ENCODE peak calls at places on chromosomes 12 and 14, in nine cellular contexts. J is upper lobe of left lung, R is neural progenitor cell, N is cardiac fibroblast, Q is nephron progenitor cell, H is astrocyte of the spinal cord, E is left ventricle myocardium inferior, D is glutamatergic neuron, G is spleen. C is an unnamed sample.

GRCh38 chr14:87615822-87616679 is 376.9 kb downstream of the GALC start:
- DNase-seq in E (peak), G (no peak), H (peak), R (peak), D (peak), Q (peak), J (no peak), N (peak), C (peak)

GRCh38 chr14:101836131-101836530 is 74.6 kb downstream of the PPP2R5C start:
- DNase-seq in E (peak), H (peak), G (no peak), R (no peak), D (no peak), N (peak), Q (no peak), J (no peak), C (no peak)

GRCh38 chr14:75752907-75753594 is 92.0 kb downstream of the TTLL5 start:
- DNase-seq in H (peak), G (no peak), E (no peak), Q (no peak), J (no peak), N (peak), R (no peak), D (no peak), C (no peak)

GRCh38 chr14:46250113-46250703 is 401.4 kb downstream of the RPL10L start:
- DNase-seq in J (no peak), N (peak), G (no peak), Q (no peak), E (no peak), H (peak), R (peak), D (no peak), C (no peak)

GRCh38 chr14:104168603-104169002 is 30.2 kb downstream of the KIF26A start:
- DNase-seq in G (no peak), N (no peak), E (no peak), R (no peak), D (no peak), J (no peak), Q (no peak), H (no peak), C (no peak)

GRCh38 chr12:12072064-12072760 is 1.5 kb downstream of the BCL2L14 start:
- DNase-seq in J (peak), Q (no peak), N (no peak), G (peak), H (no peak), D (no peak), R (no peak), E (no peak), C (no peak)

GRCh38 chr12:49174218-49174617 is 14.7 kb downstream of the TUBA1A start:
- DNase-seq in E (no peak), Q (no peak), D (no peak), H (no peak), N (no peak), J (no peak), R (no peak), G (no peak), C (no peak)

GRCh38 chr12:114414031-114414865 is 8.3 kb upstream of the TBX5 start:
- DNase-seq in D (peak), H (no peak), R (peak), J (peak), E (no peak), G (no peak), Q (no peak), N (no peak), C (no peak)

GRCh38 chr12:93197067-93197593 is 180.6 kb upstream of the NUDT4 start:
- DNase-seq in N (peak), Q (no peak), J (no peak), H (no peak), G (no peak), R (no peak), D (no peak), E (no peak), C (no peak)

GRCh38 chr12:3123729-3124128 is 46.5 kb downstream of the TSPAN9 start:
- DNase-seq in D (no peak), H (peak), J (no peak), N (peak), Q (no peak), R (no peak), G (no peak), E (no peak), C (no peak)

GRCh38 chr12:120361506-120362208 is 7.3 kb downstream of the MSI1 start:
- DNase-seq in Q (peak), R (peak), N (peak), H (peak), G (no peak), D (peak), E (peak), J (peak), C (peak)

GRCh38 chr14:34179723-34180122 is 228.8 kb upstream of the EGLN3 start:
- DNase-seq in J (no peak), E (no peak), D (no peak), H (no peak), R (no peak), Q (no peak), G (no peak), N (no peak), C (no peak)

GRCh38 chr12:40618621-40619020 is 73.6 kb upstream of the CNTN1 start:
- DNase-seq in J (no peak), G (no peak), N (no peak), H (no peak), Q (no peak), E (no peak), D (no peak), R (no peak), C (no peak)

DNA sequence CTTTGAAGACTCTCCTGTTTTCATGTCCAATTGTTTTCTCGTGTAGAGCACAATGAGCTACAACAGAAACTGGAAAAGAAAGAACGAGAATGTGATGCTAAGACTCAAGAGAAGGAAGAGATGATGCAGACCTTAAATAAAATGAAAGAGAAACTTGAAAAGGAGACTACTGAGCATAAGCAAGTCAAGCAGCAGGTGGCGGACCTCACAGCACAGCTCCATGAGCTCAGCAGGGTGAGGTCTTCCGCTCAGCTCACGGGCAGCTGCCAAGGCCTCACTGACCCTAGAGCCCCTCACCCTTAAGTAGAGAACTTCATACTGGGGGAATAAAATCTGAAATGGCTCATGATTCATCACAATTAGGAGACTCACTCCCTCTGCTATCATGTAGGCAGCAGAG is 134.7 kb downstream of the GPR135 start:
- DNase-seq in G (no peak), R (no peak), H (peak), D (no peak), E (no peak), Q (no peak), N (peak), J (no peak), C (no peak)
- TF ChIP-seq CTCF in G (no peak), R (no peak), H (no peak), D (no peak), E (peak), Q (no peak), N (no peak), J (no peak), C (no peak)

DNA sequence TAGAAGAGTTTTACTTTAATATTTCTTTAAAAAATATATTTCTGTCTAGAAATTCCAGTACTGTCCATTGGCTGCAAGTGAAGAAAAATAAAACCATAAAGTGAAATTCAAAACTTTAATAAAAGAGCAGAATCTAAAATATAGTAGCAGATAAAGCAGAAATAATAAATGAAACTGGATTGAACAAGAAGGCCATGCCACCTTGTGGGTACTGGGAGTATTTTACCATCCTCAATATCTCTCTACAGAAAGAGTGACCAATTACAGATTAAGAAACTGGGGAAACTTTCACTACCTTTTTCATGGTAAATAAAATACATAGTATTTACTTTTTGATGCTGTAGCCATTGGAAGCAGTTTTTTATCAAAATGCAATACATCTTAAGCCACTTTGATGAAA is 220.5 kb downstream of the BCAT1 start:
- DNase-seq in N (peak), G (no peak), H (peak), D (no peak), J (no peak), E (no peak), Q (no peak), R (peak), C (no peak)
- TF ChIP-seq CTCF in N (peak), G (no peak), H (peak), D (peak), J (peak), E (peak), Q (peak), R (peak), C (peak)

GRCh38 chr12:75823475-75823874 is 208.1 kb downstream of the PHLDA1 start:
- DNase-seq in J (no peak), H (peak), R (no peak), G (no peak), D (no peak), Q (no peak), N (no peak), E (no peak), C (no peak)

GRCh38 chr12:75816892-75817291 is 214.7 kb downstream of the PHLDA1 start:
- DNase-seq in J (no peak), N (peak), H (peak), G (no peak), Q (no peak), R (no peak), D (no peak), E (no peak), C (no peak)

GRCh38 chr12:75819512-75819911 is 212.1 kb downstream of the PHLDA1 start:
- DNase-seq in H (no peak), N (no peak), R (no peak), E (no peak), Q (no peak), D (no peak), G (no peak), J (no peak), C (no peak)

GRCh38 chr12:75818863-75819262 is 212.7 kb downstream of the PHLDA1 start:
- DNase-seq in G (no peak), R (no peak), J (no peak), N (no peak), Q (no peak), D (no peak), H (no peak), E (no peak), C (no peak)

GRCh38 chr12:75820848-75821578 is 210.6 kb downstream of the PHLDA1 start:
- DNase-seq in J (no peak), N (peak), E (peak), R (no peak), H (peak), Q (no peak), D (no peak), G (no peak), C (no peak)
- TF ChIP-seq CTCF in J (no peak), N (peak), E (no peak), R (no peak), H (no peak), Q (no peak), D (no peak), G (no peak), C (peak)

GRCh38 chr14:21071225-21072041 is 1.3 kb downstream of the ARHGEF40 start:
- DNase-seq in D (peak), N (peak), H (peak), E (peak), R (peak), J (peak), G (peak), Q (peak), C (no peak)

GRCh38 chr14:21072102-21072501 is 2.0 kb downstream of the ARHGEF40 start:
- DNase-seq in D (no peak), G (no peak), H (peak), N (peak), Q (no peak), E (no peak), R (no peak), J (no peak), C (no peak)

GRCh38 chr14:21069388-21070082 is 569 bp upstream of the ARHGEF40 start:
- DNase-seq in G (no peak), D (peak), N (peak), H (peak), Q (peak), R (peak), J (no peak), E (peak), C (no peak)

GRCh38 chr14:21070083-21070609 is at the start of gene ARHGEF40:
- DNase-seq in Q (peak), R (peak), D (peak), H (peak), N (peak), G (peak), J (peak), E (peak), C (no peak)

GRCh38 chr14:21070610-21071224 is 613 bp downstream of the ARHGEF40 start:
- DNase-seq in N (peak), J (peak), Q (peak), E (peak), D (peak), G (peak), H (peak), R (peak), C (no peak)
- TF ChIP-seq CTCF in N (no peak), J (no peak), Q (no peak), E (no peak), D (peak), G (no peak), H (no peak), R (peak), C (no peak)

DNA sequence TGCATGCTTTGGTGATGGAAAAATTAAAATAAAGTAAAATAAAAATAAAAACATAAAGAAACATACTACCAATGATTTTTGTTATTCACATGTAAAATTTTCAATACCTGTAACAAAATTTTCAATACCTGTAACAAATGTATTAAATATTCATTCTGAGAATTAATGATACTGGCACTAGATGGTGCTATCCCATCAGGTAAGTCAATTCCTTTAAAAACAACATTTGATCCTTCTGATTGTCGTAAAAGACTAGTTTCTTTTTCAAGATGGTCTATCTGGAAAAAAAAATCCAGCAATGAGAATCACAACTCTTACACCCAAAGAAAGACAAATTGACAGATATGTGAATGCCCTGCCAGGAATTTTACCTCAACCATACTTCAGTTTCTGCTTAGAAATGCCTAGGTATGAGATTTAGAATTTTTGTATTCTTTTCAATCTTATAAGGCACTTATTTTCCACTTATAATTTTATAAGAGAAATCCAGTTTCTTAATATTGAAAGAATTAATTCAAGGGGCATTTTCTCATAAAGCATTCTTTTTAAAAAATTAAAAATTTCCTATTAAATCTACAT is 30.7 kb downstream of the CEP290 start:
- DNase-seq in R (peak), E (no peak), Q (no peak), G (no peak), J (no peak), H (peak), D (no peak), N (peak), C (no peak)
- TF ChIP-seq CTCF in R (peak), E (peak), Q (peak), G (no peak), J (peak), H (peak), D (no peak), N (peak), C (peak)